ENCODE peak calls at places on chromosomes 7 and 10, in four cellular contexts. I is uterus; A is CD8-positive, alpha-beta T cell; M is dorsolateral prefrontal cortex. R is an unnamed sample.

GRCh38 chr7:31814187-31814586 is 127.2 kb downstream of the PPP1R17 start:
- DNase-seq in A (no peak), M (no peak), I (no peak), R (no peak)

GRCh38 chr7:2518101-2518500 is 1.5 kb upstream of the LFNG start:
- DNase-seq in M (no peak), A (no peak), I (no peak), R (no peak)

GRCh38 chr7:17584822-17585221 is 286.4 kb downstream of the AHR start:
- DNase-seq in A (no peak), I (no peak), M (no peak), R (no peak)

GRCh38 chr10:66656499-66656898 is 269.3 kb upstream of the LRRTM3 start:
- DNase-seq in I (no peak), M (no peak), A (no peak), R (no peak)

GRCh38 chr7:139526578-139527544 is 3.4 kb downstream of the CLEC2L start:
- DNase-seq in A (no peak), I (peak; percentile 39), M (no peak), R (no peak)

GRCh38 chr10:116408716-116409115 is 18.9 kb upstream of the PNLIPRP3 start:
- DNase-seq in M (no peak), I (no peak), A (no peak), R (no peak)

GRCh38 chr10:93392111-93392510 is 90.0 kb downstream of the MYOF start:
- DNase-seq in M (no peak), I (no peak), A (no peak), R (no peak)

GRCh38 chr10:73215749-73216148 is 31.3 kb downstream of the DNAJC9 start:
- DNase-seq in I (no peak), M (no peak), A (no peak), R (no peak)

GRCh38 chr7:148620749-148621372 is 30.3 kb downstream of the C7orf33 start:
- DNase-seq in A (no peak), M (no peak), I (no peak), R (no peak)

GRCh38 chr10:63630928-63631685 is 109.9 kb downstream of the REEP3 start:
- DNase-seq in A (no peak), M (no peak), I (no peak), R (no peak)

GRCh38 chr7:135253851-135254815 is 20.5 kb downstream of the STRA8 start:
- DNase-seq in I (peak; percentile 51), M (peak; percentile 78), A (no peak), R (no peak)

GRCh38 chr10:132563485-132564248 is 26.1 kb downstream of the INPP5A start:
- DNase-seq in A (no peak), I (no peak), M (no peak), R (no peak)

GRCh38 chr7:7799138-7799537 is 80.7 kb upstream of the RPA3 start:
- DNase-seq in A (no peak), I (no peak), M (no peak), R (no peak)

GRCh38 chr10:47020491-47020890 is 109.3 kb downstream of the PTPN20 start:
- DNase-seq in I (no peak), A (no peak), M (no peak), R (no peak)

GRCh38 chr7:121442845-121443244 is 46.7 kb upstream of the FAM3C start:
- DNase-seq in I (no peak), A (no peak), M (no peak), R (no peak)

DNA sequence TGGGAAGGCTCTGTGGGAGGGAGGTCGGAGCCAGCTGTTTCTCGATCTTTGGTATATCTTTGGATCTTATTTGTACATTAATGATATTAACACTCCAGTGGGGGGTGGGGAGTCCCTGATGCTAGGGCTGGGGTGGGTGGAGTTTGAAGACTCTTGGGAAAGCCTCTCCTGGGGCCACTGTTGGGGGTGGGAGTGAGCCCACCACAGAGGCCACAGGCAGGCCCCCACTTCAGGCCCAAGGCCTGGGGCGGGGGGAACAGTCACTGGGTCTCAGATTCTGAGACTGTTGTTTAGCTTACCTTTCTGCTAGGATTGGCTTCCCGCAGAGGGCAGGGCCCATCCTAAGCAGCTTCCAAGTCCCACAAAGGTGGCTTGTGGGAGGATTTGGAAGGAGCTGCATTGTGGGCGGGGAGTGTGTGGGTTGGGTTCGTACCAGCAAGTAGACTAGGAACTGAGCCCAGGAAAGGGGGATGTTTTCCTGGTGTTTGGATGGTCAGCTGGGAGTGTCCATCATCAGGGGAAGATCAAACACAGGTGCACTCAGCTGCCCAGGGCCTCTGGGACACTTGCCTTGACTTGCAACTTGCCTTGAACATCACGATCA is 11.9 kb downstream of the YKT6 start:
- DNase-seq in I (no peak), M (peak; percentile 32), A (no peak), R (no peak)
- H3K4me3 ChIP-seq in I (no peak overlapping the region), M (no peak overlapping the region), A (no peak overlapping the region), R (no peak overlapping the region)

GRCh38 chr7:159098424-159098786 is 46.3 kb downstream of the VIPR2 start:
- DNase-seq in I (no peak), A (no peak), M (no peak), R (no peak)
- H3K27ac ChIP-seq in I (peak overlapping the region; percentile 61), A (no peak overlapping the region), M (peak overlapping the region; percentile 57), R (peak overlapping the region; percentile 86)

GRCh38 chr7:41415473-41416207 is 287.2 kb downstream of the INHBA start:
- DNase-seq in I (no peak), A (no peak), M (no peak), R (no peak)

GRCh38 chr7:41418337-41418736 is 284.6 kb downstream of the INHBA start:
- DNase-seq in I (no peak), M (no peak), A (no peak), R (no peak)

GRCh38 chr7:41421056-41421455 is 281.8 kb downstream of the INHBA start:
- DNase-seq in A (no peak), I (no peak), M (no peak), R (no peak)

GRCh38 chr7:41416208-41416595 is 286.7 kb downstream of the INHBA start:
- DNase-seq in I (no peak), A (no peak), M (no peak), R (no peak)

DNA sequence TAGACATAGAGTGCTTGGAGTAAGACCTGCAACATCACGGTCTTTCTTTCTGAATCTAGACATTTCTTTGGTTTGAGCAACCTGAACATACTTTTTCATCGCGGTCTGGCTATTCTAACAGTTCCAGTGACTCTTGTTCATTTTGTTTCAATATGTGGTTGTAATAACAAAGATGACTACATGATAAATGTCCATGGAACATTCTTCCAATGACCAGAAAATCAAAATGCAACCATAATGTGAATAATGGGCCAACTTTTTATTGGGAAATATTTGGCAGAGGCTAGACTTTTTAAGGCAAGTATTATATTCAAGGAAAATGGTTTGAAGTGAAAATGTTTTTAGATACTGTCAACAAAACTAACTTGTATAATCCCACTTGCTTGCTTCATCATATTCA is 282.5 kb downstream of the INHBA start:
- DNase-seq in A (no peak), I (no peak), M (no peak), R (no peak)
- H3K4me3 ChIP-seq in A (no peak overlapping the region), I (no peak overlapping the region), M (no peak overlapping the region), R (no peak overlapping the region)

GRCh38 chr7:50426280-50427045 is 23.7 kb downstream of the FIGNL1 start:
- DNase-seq in M (no peak), A (no peak), I (no peak), R (no peak)
- H3K27ac ChIP-seq in M (no peak overlapping the region), A (no peak overlapping the region), I (no peak overlapping the region), R (no peak overlapping the region)

GRCh38 chr10:30056281-30056680 is 3.1 kb downstream of the JCAD start:
- DNase-seq in A (no peak), M (no peak), I (no peak), R (no peak)
- H3K4me3 ChIP-seq in A (no peak overlapping the region), M (no peak overlapping the region), I (no peak overlapping the region), R (no peak overlapping the region)

R was measured in esophagus squamous epithelium.